ENCODE peak calls at places on chromosomes 12 and 14, in eight cellular contexts. M, H, F, B, J, K, A and V are unnamed samples.

GRCh38 chr14:100417466-100417865 is 94.3 kb downstream of the SLC25A47 start:
- DNase-seq in M (peak; percentile 88), H (peak; percentile 91), F (no peak), B (peak; percentile 92), J (peak; percentile 56), K (no peak), A (no peak), V (peak; percentile 87)

GRCh38 chr12:93111791-93112208 is 182.7 kb upstream of the EEA1 start:
- DNase-seq in M (peak; percentile 91), H (peak; percentile 57), F (no peak), B (peak; percentile 76), J (no peak), K (no peak), A (no peak), V (peak; percentile 82)

GRCh38 chr14:51638071-51638944 is 13.4 kb upstream of the FRMD6 start:
- DNase-seq in M (no peak), H (peak; percentile 45), F (no peak), B (peak; percentile 59), J (no peak), K (no peak), A (no peak), V (peak; percentile 38)

GRCh38 chr12:57332646-57333312 is 81.8 kb upstream of the STAC3 start:
- DNase-seq in M (no peak), H (peak; percentile 13), F (no peak), B (peak; percentile 66), J (no peak), K (no peak), A (no peak), V (peak; percentile 75)

GRCh38 chr14:35631071-35631805 is 97.3 kb downstream of the INSM2 start:
- DNase-seq in M (no peak), H (no peak), F (no peak), B (no peak), J (no peak), K (no peak), A (no peak), V (peak; percentile 10)

GRCh38 chr12:97404549-97404948 is 58.1 kb upstream of the RMST start:
- DNase-seq in M (peak; percentile 44), H (peak; percentile 22), F (peak; percentile 86), B (peak; percentile 25), J (no peak), K (no peak), A (no peak), V (peak; percentile 40)

GRCh38 chr14:50766338-50766886 is 64.5 kb downstream of the NIN start:
- DNase-seq in M (no peak), H (peak; percentile 27), F (no peak), B (peak; percentile 62), J (no peak), K (no peak), A (no peak), V (no peak)

GRCh38 chr12:30996752-30997151 is 70.2 kb downstream of the TSPAN11 start:
- DNase-seq in M (no peak), H (no peak), F (no peak), B (no peak), J (no peak), K (no peak), A (no peak), V (no peak)

GRCh38 chr12:22459872-22460490 is 84.4 kb downstream of the C2CD5 start:
- DNase-seq in M (peak; percentile 37), H (peak; percentile 67), F (no peak), B (peak; percentile 71), J (no peak), K (no peak), A (no peak), V (peak; percentile 59)

GRCh38 chr14:89773644-89774316 is 180.8 kb downstream of the EFCAB11 start:
- DNase-seq in M (peak; percentile 12), H (peak; percentile 33), F (no peak), B (peak; percentile 31), J (no peak), K (peak; percentile 68), A (no peak), V (peak; percentile 39)

GRCh38 chr12:61018571-61018970 is 1241.6 kb upstream of the USP15 start:
- DNase-seq in M (no peak), H (no peak), F (no peak), B (no peak), J (no peak), K (no peak), A (no peak), V (no peak)

GRCh38 chr12:3138896-3139590 is 61.9 kb downstream of the TSPAN9 start:
- DNase-seq in M (no peak), H (no peak), F (no peak), B (no peak), J (no peak), K (no peak), A (no peak), V (no peak)

GRCh38 chr12:131592972-131593371 is 117.9 kb upstream of the SFSWAP start:
- DNase-seq in M (no peak), H (no peak), F (no peak), B (no peak), J (no peak), K (no peak), A (no peak), V (no peak)

GRCh38 chr14:105859717-105860614 is 333.6 kb downstream of the TMEM121 start:
- DNase-seq in M (no peak), H (no peak), F (no peak), B (no peak), J (peak; percentile 5), K (peak; percentile 57), A (no peak), V (no peak)

GRCh38 chr12:49947593-49948226 is 2.8 kb upstream of the AQP2 start:
- DNase-seq in M (no peak), H (no peak), F (no peak), B (no peak), J (no peak), K (no peak), A (no peak), V (no peak)

GRCh38 chr12:125355614-125356013 is 290.4 kb downstream of the AACS start:
- DNase-seq in M (no peak), H (no peak), F (no peak), B (no peak), J (no peak), K (no peak), A (no peak), V (no peak)

GRCh38 chr14:68727315-68728078 is 65.4 kb downstream of the ZFP36L1 start:
- DNase-seq in M (peak; percentile 62), H (no peak), F (no peak), B (no peak), J (no peak), K (no peak), A (no peak), V (peak; percentile 27)

GRCh38 chr12:114679452-114679875 is 4.5 kb downstream of the TBX3 start:
- DNase-seq in M (no peak), H (no peak), F (no peak), B (peak; percentile 35), J (no peak), K (no peak), A (no peak), V (no peak)

GRCh38 chr12:114680498-114681148 is 3.4 kb downstream of the TBX3 start:
- DNase-seq in M (no peak), H (no peak), F (no peak), B (peak; percentile 50), J (no peak), K (no peak), A (no peak), V (no peak)

GRCh38 chr12:114679942-114680341 is 4.0 kb downstream of the TBX3 start:
- DNase-seq in M (no peak), H (no peak), F (no peak), B (peak; percentile 36), J (no peak), K (no peak), A (no peak), V (no peak)

GRCh38 chr12:114678028-114678427 is 5.9 kb downstream of the TBX3 start:
- DNase-seq in M (no peak), H (no peak), F (no peak), B (no peak), J (no peak), K (no peak), A (no peak), V (no peak)

DNA sequence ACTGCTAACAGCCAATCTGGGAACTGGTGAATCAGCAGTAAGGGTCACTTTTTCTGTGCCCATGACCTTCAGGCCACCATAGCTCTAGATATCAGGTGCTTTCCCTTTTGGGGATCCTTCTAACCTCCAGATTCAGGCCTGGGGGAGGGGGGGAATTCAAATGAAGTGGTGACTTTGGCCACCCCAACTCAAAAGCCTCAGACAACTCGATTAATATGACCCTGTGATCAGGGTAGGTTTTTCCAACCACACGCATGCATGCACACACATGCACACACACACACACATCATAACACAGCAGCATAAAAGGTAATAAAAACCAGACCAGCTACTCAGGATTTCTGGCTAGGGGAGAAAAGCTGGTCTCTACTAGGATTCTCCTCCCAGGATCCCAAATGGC is 5.3 kb downstream of the TBX3 start:
- DNase-seq in M (no peak), H (no peak), F (no peak), B (no peak), J (no peak), K (no peak), A (no peak), V (no peak)
- H3K4me3 ChIP-seq in M (no peak overlapping the region), H (peak overlapping the region; percentile 99), F (no peak overlapping the region), B (no peak overlapping the region), J (no peak overlapping the region), K (peak overlapping the region; percentile 52), A (no peak overlapping the region), V (no peak overlapping the region)

GRCh38 chr14:45156067-45156466 is 20.3 kb downstream of the FANCM start:
- DNase-seq in M (no peak), H (peak; percentile 16), F (no peak), B (peak; percentile 26), J (no peak), K (no peak), A (no peak), V (no peak)
- TF ChIP-seq CTCF in M (no peak), H (no peak), F (no peak), B (no peak), J (no peak), K (no peak), A (no peak), V (no peak)

DNA sequence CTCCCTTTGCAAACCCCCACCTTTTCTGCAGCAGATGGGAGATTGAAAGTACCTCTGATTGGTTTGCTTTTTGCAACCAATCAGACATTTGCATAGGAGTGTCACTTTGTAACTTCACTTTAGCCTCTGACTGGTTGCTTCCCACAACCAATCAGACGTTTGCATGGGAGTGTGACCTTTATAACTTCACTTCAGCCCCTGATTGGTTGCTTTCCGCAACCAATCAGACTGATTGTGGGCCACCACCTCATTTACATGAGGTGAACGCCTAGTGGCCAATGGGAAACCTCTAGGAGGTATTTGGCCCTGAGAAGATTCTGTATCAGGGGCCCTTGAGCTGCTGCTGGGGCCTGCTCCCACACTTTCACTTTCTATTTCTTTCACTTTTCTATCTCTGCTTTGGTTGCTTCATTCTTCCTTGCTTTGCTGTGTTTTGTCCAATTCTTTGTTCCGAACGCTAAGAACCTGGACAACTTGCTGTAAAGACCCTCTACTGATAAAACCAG is 106.0 kb upstream of the PRICKLE1 start:
- DNase-seq in M (no peak), H (no peak), F (no peak), B (no peak), J (no peak), K (no peak), A (no peak), V (no peak)
- H3K4me3 ChIP-seq in M (no peak overlapping the region), H (no peak overlapping the region), F (no peak overlapping the region), B (no peak overlapping the region), J (no peak overlapping the region), K (no peak overlapping the region), A (no peak overlapping the region), V (no peak overlapping the region)

DNA sequence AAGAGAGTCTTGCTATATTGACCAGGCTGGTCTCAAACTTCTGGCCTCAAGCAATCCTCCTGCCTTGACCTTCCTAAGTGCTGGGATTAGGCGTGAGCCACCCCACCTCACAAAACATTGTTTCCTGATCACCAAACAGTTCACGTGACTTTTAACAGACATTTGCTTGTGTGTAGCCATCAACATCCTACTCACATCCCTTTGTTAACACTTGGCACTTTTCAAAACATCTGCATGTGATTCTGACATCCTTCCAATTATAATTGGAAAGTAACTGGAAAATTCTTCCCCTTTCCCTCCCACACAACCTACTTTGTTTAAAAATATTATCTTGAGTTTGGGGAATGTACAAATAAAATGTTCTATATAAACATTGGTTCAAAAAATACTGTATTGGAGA is 317.8 kb downstream of the PCNX1 start:
- DNase-seq in M (no peak), H (peak; percentile 50), F (no peak), B (no peak), J (no peak), K (no peak), A (no peak), V (no peak)
- TF ChIP-seq CTCF in M (no peak), H (no peak), F (no peak), B (no peak), J (no peak), K (no peak), A (no peak), V (no peak)